ENCODE peak calls at places on chromosome 19, in six cellular contexts. C is EH, W is NCI-H69, F is breast epithelium, X is Panc1, K is stomach. B is an unnamed sample.

GRCh38 chr19:44149776-44150175 is 8.4 kb downstream of the ZNF234 start:
- DNase-seq in F (no peak), X (no peak), W (no peak), K (no peak), C (no peak), B (no peak)

GRCh38 chr19:45547965-45548609 is 36.5 kb downstream of the OPA3 start:
- DNase-seq in X (no peak), F (no peak), K (no peak), C (peak), W (peak), B (no peak)

GRCh38 chr19:12689581-12690216 is 1.9 kb downstream of the GNG14 start:
- DNase-seq in C (no peak), F (no peak), K (no peak), X (no peak), W (no peak), B (no peak)

GRCh38 chr19:4120531-4120930 is 3.4 kb downstream of the MAP2K2 start:
- DNase-seq in K (no peak), F (no peak), W (no peak), C (peak), X (no peak), B (no peak)

GRCh38 chr19:13839938-13840750 is 36.8 kb upstream of the NANOS3 start:
- DNase-seq in C (peak), X (no peak), W (peak), F (peak), K (peak), B (peak)

GRCh38 chr19:41821003-41821735 is 23.3 kb downstream of the LYPD4 start:
- DNase-seq in C (peak), X (peak), W (peak), F (no peak), K (peak), B (peak)

GRCh38 chr19:43780706-43781525 is at the start of gene KCNN4:
- DNase-seq in W (peak), F (no peak), X (no peak), K (peak), C (peak), B (peak)

GRCh38 chr19:3950871-3951861 is 18.3 kb downstream of the NMRK2 start:
- DNase-seq in C (no peak), W (peak), F (no peak), K (no peak), X (no peak), B (no peak)

GRCh38 chr19:45899253-45899652 is 3.2 kb downstream of the MYPOP start:
- DNase-seq in X (no peak), W (no peak), F (no peak), C (no peak), K (no peak), B (no peak)

GRCh38 chr19:1935484-1936208 is 5.3 kb upstream of the CSNK1G2 start:
- DNase-seq in K (no peak), C (peak), X (no peak), F (no peak), W (no peak), B (no peak)

GRCh38 chr19:43534811-43535761 is 2.1 kb downstream of the ZNF575 start:
- DNase-seq in K (peak), W (peak), C (peak), X (no peak), F (peak), B (no peak)

GRCh38 chr19:39406656-39407393 is at the start of gene ZFP36:
- DNase-seq in W (peak), C (peak), F (peak), X (peak), K (peak), B (peak)

GRCh38 chr19:51695088-51695487 is 2.0 kb downstream of the SPACA6 start:
- DNase-seq in C (no peak), X (no peak), K (peak), W (no peak), F (no peak), B (no peak)

GRCh38 chr19:15631817-15632216 is 8.9 kb upstream of the CYP4F3 start:
- DNase-seq in F (no peak), K (no peak), W (peak), X (no peak), C (peak), B (no peak)

GRCh38 chr19:12676928-12677327 is 4.8 kb downstream of the DHPS start:
- DNase-seq in W (no peak), C (no peak), X (no peak), F (no peak), K (no peak), B (no peak)

GRCh38 chr19:33731886-33732285 is 64.8 kb upstream of the KCTD15 start:
- DNase-seq in K (no peak), F (no peak), X (no peak), C (no peak), W (peak), B (no peak)

GRCh38 chr19:46716013-46716671 is 772 bp downstream of the PRKD2 start:
- DNase-seq in X (no peak), K (peak), C (peak), W (peak), F (no peak), B (no peak)

GRCh38 chr19:55087542-55087935 is 11.9 kb downstream of the EPS8L1 start:
- DNase-seq in K (no peak), X (no peak), W (no peak), C (peak), F (no peak), B (no peak)

GRCh38 chr19:7923295-7924191 is 2.4 kb downstream of the CTXN1 start:
- DNase-seq in C (no peak), W (no peak), F (no peak), K (no peak), X (no peak), B (no peak)

GRCh38 chr19:24054044-24054935 is 32.7 kb upstream of the ZNF254 start:
- DNase-seq in C (peak), W (no peak), X (peak), F (no peak), K (no peak), B (peak)

GRCh38 chr19:41597600-41598041 is 21.7 kb downstream of the CEACAM21 start:
- DNase-seq in K (peak), W (peak), F (peak), X (peak), C (peak), B (peak)

GRCh38 chr19:58166708-58167280 is 16.1 kb upstream of the ZNF274 start:
- DNase-seq in W (no peak), K (no peak), X (no peak), C (no peak), F (no peak), B (no peak)

GRCh38 chr19:35945121-35945792 is 9.1 kb downstream of the LRFN3 start:
- DNase-seq in F (no peak), W (no peak), K (no peak), C (no peak), X (no peak), B (no peak)

GRCh38 chr19:4988770-4989251 is 19.9 kb downstream of the KDM4B start:
- DNase-seq in C (peak), X (no peak), W (no peak), F (no peak), K (no peak), B (peak)

GRCh38 chr19:47998800-47999199 is 4.4 kb downstream of the ELSPBP1 start:
- DNase-seq in X (no peak), W (no peak), C (no peak), K (no peak), F (no peak), B (no peak)

GRCh38 chr19:41225238-41226052 is 6.4 kb downstream of the AXL start:
- DNase-seq in W (no peak), K (peak), X (peak), F (no peak), C (peak), B (peak)

GRCh38 chr19:1468274-1469199 is 10.5 kb downstream of the C19orf25 start:
- DNase-seq in C (peak), W (no peak), F (no peak), K (no peak), X (no peak), B (no peak)

GRCh38 chr19:53867225-53868090 is at the start of gene MYADM:
- DNase-seq in K (peak), X (peak), C (peak), F (peak), W (peak), B (peak)

GRCh38 chr19:10020851-10021250 is 7.6 kb downstream of the RDH8 start:
- DNase-seq in C (no peak), K (no peak), W (no peak), X (no peak), F (no peak), B (no peak)

GRCh38 chr19:7685546-7686445 is 5.2 kb downstream of the TRAPPC5 start:
- DNase-seq in F (no peak), X (no peak), C (peak), K (no peak), W (no peak), B (no peak)

GRCh38 chr19:7799640-7800355 is 30.2 kb upstream of the EVI5L start:
- DNase-seq in X (no peak), F (no peak), C (peak), K (peak), W (peak), B (peak)

GRCh38 chr19:18461471-18461870 is 23.5 kb upstream of the ISYNA1 start:
- DNase-seq in W (no peak), C (no peak), X (no peak), K (no peak), F (no peak), B (no peak)

GRCh38 chr19:55676384-55676783 is 1.4 kb downstream of the EPN1 start:
- DNase-seq in F (no peak), X (no peak), K (peak), C (peak), W (peak), B (no peak)

GRCh38 chr19:14519860-14520407 is 1.7 kb upstream of the DNAJB1 start:
- DNase-seq in X (no peak), F (no peak), K (peak), W (no peak), C (peak), B (peak)